ENCODE peak calls at places on chromosomes 12 and 14, in five cellular contexts. X is adipocyte; B is COR-L47; I is naive thymus-derived CD8-positive, alpha-beta T cell; T is HTR-8/SVneo. K is an unnamed sample.

GRCh38 chr12:85527192-85527591 is 247.2 kb downstream of the ALX1 start:
- DNase-seq in X (no peak), B (no peak), I (no peak), T (no peak), K (no peak)

GRCh38 chr12:31899136-31899535 is 60.1 kb upstream of the RESF1 start:
- DNase-seq in X (no peak), B (no peak), I (no peak), T (no peak), K (no peak)

GRCh38 chr12:103583008-103583407 is 4.1 kb upstream of the STAB2 start:
- DNase-seq in X (no peak), B (no peak), I (no peak), T (no peak), K (no peak)

GRCh38 chr12:130710733-130711080 is 5.4 kb downstream of the RIMBP2 start:
- DNase-seq in X (no peak), B (no peak), I (no peak), T (no peak), K (no peak)

GRCh38 chr12:60930146-60930545 is 1330.1 kb upstream of the USP15 start:
- DNase-seq in X (no peak), B (no peak), I (no peak), T (no peak), K (no peak)

GRCh38 chr14:31806249-31806648 is 245.0 kb downstream of the NUBPL start:
- DNase-seq in X (peak), B (no peak), I (no peak), T (no peak), K (no peak)

GRCh38 chr12:49636979-49637378 is 13.6 kb downstream of the PRPF40B start:
- DNase-seq in X (peak), B (peak), I (peak), T (peak), K (peak)

GRCh38 chr14:102183922-102184677 is 44.4 kb downstream of the WDR20 start:
- DNase-seq in X (no peak), B (no peak), I (no peak), T (no peak), K (no peak)

GRCh38 chr12:94180558-94181296 is 32.4 kb downstream of the PLXNC1 start:
- DNase-seq in X (no peak), B (no peak), I (peak), T (no peak), K (no peak)

GRCh38 chr12:22981711-22982110 is 356.7 kb downstream of the ETNK1 start:
- DNase-seq in X (peak), B (no peak), I (no peak), T (no peak), K (no peak)

GRCh38 chr12:6341439-6342139 is at the start of gene TNFRSF1A:
- DNase-seq in X (peak), B (no peak), I (peak), T (peak), K (no peak)

GRCh38 chr14:64507376-64508156 is 3.0 kb downstream of the ZBTB1 start:
- DNase-seq in X (peak), B (peak), I (no peak), T (peak), K (no peak)

GRCh38 chr14:49900973-49901372 is 8.1 kb downstream of the ARF6 start:
- DNase-seq in X (no peak), B (no peak), I (no peak), T (no peak), K (no peak)

GRCh38 chr12:57838594-57839302 is 7.8 kb downstream of the CTDSP2 start:
- DNase-seq in X (no peak), B (no peak), I (no peak), T (no peak), K (no peak)

GRCh38 chr14:64303471-64303917 is 9.3 kb upstream of the ESR2 start:
- DNase-seq in X (peak), B (peak), I (peak), T (peak), K (peak)

GRCh38 chr14:74127634-74128033 is 42.9 kb downstream of the LIN52 start:
- DNase-seq in X (no peak), B (no peak), I (no peak), T (no peak), K (no peak)

GRCh38 chr12:93022603-93023340 is 93.7 kb upstream of the EEA1 start:
- DNase-seq in X (no peak), B (no peak), I (no peak), T (no peak), K (no peak)

GRCh38 chr12:63917864-63918742 is 73.6 kb downstream of the SRGAP1 start:
- DNase-seq in X (peak), B (no peak), I (no peak), T (peak), K (no peak)

GRCh38 chr12:109134186-109134917 is 18.0 kb downstream of the ACACB start:
- DNase-seq in X (peak), B (no peak), I (no peak), T (peak), K (no peak)

GRCh38 chr14:60681271-60681670 is 32.0 kb upstream of the SIX1 start:
- DNase-seq in X (no peak), B (no peak), I (no peak), T (no peak), K (no peak)

GRCh38 chr12:51886021-51886710 is 1.7 kb upstream of the ANKRD33 start:
- DNase-seq in X (peak), B (no peak), I (peak), T (peak), K (peak)

GRCh38 chr14:31142455-31143087 is 65.0 kb downstream of the HECTD1 start:
- DNase-seq in X (no peak), B (no peak), I (no peak), T (no peak), K (no peak)

GRCh38 chr14:103214461-103214958 is 91.2 kb downstream of the TNFAIP2 start:
- DNase-seq in X (no peak), B (no peak), I (no peak), T (no peak), K (no peak)

GRCh38 chr14:69620211-69620611 is 8.8 kb downstream of the SUSD6 start:
- DNase-seq in X (no peak), B (no peak), I (no peak), T (no peak), K (no peak)

GRCh38 chr12:132170094-132170636 is 25.9 kb downstream of the NOC4L start:
- DNase-seq in X (no peak), B (no peak), I (no peak), T (peak), K (no peak)

GRCh38 chr12:49061157-49061650 is 610 bp upstream of the KMT2D start:
- DNase-seq in X (no peak), B (no peak), I (no peak), T (no peak), K (no peak)

GRCh38 chr12:12432373-12432772 is 75.5 kb downstream of the BORCS5 start:
- DNase-seq in X (peak), B (peak), I (no peak), T (no peak), K (no peak)

GRCh38 chr12:132716356-132716755 is 5.7 kb downstream of the PGAM5 start:
- DNase-seq in X (no peak), B (no peak), I (no peak), T (no peak), K (no peak)

GRCh38 chr14:33692762-33693161 is 258.1 kb downstream of the EGLN3 start:
- DNase-seq in X (peak), B (no peak), I (no peak), T (peak), K (no peak)

GRCh38 chr14:77364146-77364545 is 12.7 kb downstream of the TMED8 start:
- DNase-seq in X (no peak), B (no peak), I (no peak), T (no peak), K (no peak)

GRCh38 chr12:104458645-104459555 is 2.2 kb downstream of the CHST11 start:
- DNase-seq in X (peak), B (no peak), I (no peak), T (no peak), K (no peak)

GRCh38 chr14:84785997-84786396 is 743.9 kb upstream of the FLRT2 start:
- DNase-seq in X (peak), B (no peak), I (no peak), T (no peak), K (no peak)

GRCh38 chr12:89461649-89462612 is 62.7 kb downstream of the GALNT4 start:
- DNase-seq in X (peak), B (peak), I (peak), T (peak), K (peak)

GRCh38 chr12:68263366-68263765 is 10.0 kb upstream of the IL22 start:
- DNase-seq in X (peak), B (no peak), I (no peak), T (no peak), K (no peak)

GRCh38 chr12:14185441-14186192 is 179.9 kb upstream of the ATF7IP start:
- DNase-seq in X (peak), B (peak), I (peak), T (peak), K (peak)

GRCh38 chr14:100719976-100720520 is 6.6 kb upstream of the DLK1 start:
- DNase-seq in X (no peak), B (no peak), I (no peak), T (no peak), K (no peak)

K was measured in naive B cell.